ENCODE peak calls at places on chromosomes 16 and 17, in six cellular contexts. X, H, K, N, R and E are unnamed samples.

GRCh38 chr17:39014044-39014794 is 47.0 kb upstream of the FBXO47 start:
- DNase-seq in X (peak; percentile 81), H (peak; percentile 60), K (peak; percentile 74), N (no peak), R (no peak), E (no peak)

GRCh38 chr16:69838417-69838990 is 76.4 kb downstream of the WWP2 start:
- DNase-seq in X (no peak), H (no peak), K (no peak), N (peak; percentile 58), R (no peak), E (no peak)

GRCh38 chr17:8890671-8891070 is 23.2 kb upstream of the PIK3R6 start:
- DNase-seq in X (no peak), H (no peak), K (no peak), N (no peak), R (no peak), E (no peak)

GRCh38 chr17:34114174-34114573 is 140.9 kb upstream of the CCL2 start:
- DNase-seq in X (no peak), H (no peak), K (no peak), N (no peak), R (no peak), E (no peak)

GRCh38 chr17:50945779-50946222 is 79.6 kb upstream of the TOB1 start:
- DNase-seq in X (no peak), H (no peak), K (no peak), N (no peak), R (peak; percentile 7), E (no peak)

GRCh38 chr17:65594585-65594940 is 33.1 kb upstream of the AXIN2 start:
- DNase-seq in X (peak; percentile 44), H (peak; percentile 33), K (peak; percentile 20), N (no peak), R (no peak), E (no peak)

GRCh38 chr16:24609740-24610420 is 70.5 kb downstream of the RBBP6 start:
- DNase-seq in X (peak; percentile 59), H (peak; percentile 51), K (peak; percentile 62), N (peak; percentile 47), R (no peak), E (no peak)

GRCh38 chr16:75928295-75928694 is 202.0 kb upstream of the CPHXL start:
- DNase-seq in X (peak; percentile 12), H (peak; percentile 26), K (no peak), N (no peak), R (no peak), E (no peak)

GRCh38 chr17:4951486-4951885 is 567 bp downstream of the ENO3 start:
- DNase-seq in X (no peak), H (no peak), K (no peak), N (no peak), R (no peak), E (no peak)

GRCh38 chr17:36608794-36609497 is 7.6 kb downstream of the MRM1 start:
- DNase-seq in X (peak; percentile 67), H (peak; percentile 38), K (peak; percentile 81), N (no peak), R (no peak), E (no peak)

DNA sequence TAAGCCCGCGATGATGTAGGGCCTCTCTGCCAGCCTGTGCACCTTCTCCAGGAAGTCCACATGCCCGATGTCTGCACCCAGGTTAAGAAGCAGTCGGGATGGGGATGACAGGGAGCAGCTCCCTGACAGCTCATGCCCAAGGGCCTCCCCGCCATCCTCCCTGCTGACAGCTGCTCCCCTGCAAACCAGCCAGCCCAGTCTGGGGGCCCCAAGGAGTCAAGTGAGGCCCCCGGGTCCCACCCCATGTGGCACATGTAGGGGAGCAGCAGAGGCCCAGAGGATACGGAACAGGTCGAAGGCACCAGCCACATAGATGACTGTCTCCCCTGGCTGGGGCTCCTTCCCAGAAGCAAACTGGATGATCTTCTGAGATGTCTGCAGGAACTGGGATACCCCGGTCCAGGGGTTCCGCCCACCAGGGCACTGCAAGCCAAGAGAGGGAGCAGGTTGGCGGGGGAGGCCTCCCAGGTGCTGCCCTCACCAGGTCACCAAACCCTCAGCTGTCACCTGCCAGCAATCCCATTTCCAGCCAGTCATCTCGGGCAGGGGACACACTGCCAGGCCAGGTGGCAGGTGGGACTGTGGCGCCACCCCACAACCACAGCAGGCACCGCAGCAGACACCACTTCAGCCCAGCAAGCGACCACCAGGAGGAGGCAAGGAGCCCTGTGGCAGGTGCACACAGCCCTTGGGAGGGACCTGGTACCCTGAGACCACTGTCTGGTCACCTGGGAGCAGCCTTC is 4.6 kb downstream of the PCYT2 start:
- DNase-seq in X (no peak), H (no peak), K (no peak), N (no peak), R (no peak), E (no peak)
- TF ChIP-seq CTCF in X (no peak), H (no peak), K (no peak), N (no peak), R (no peak), E (no peak)

GRCh38 chr16:15771694-15772093 is 85.1 kb downstream of the MYH11 start:
- DNase-seq in X (no peak), H (no peak), K (no peak), N (no peak), R (no peak), E (no peak)
- TF ChIP-seq CTCF in X (no peak), H (no peak), K (no peak), N (no peak), R (no peak), E (no peak)

DNA sequence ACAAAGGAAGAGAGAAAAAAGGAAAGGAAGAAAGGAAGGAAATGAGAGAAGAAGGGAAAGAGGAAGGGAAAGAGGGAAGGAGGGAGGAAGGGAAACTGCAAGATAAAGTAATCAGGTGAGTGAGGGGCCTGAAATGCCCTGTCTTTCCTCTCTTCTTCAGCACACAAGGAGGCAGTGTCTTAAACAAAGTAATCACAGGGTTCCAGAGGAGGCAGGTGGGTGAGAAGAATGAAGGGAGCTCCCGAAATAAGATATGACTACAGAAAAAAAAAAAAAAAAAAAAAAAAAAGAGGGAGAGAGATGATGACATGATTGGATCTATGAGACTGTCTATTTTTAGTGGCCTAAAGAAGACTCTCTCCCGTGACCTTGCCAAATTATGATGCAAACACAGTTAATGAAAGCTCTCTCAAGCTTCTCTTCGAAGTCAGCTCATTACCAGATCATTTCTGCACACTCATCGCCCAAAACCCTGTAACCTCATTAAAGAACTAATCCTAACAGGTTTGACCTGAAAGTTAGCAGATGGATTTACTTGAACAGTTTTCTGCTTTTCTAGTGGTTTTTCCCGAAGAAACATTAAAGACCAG is 53.6 kb downstream of the CDH11 start:
- DNase-seq in X (peak; percentile 88), H (peak; percentile 71), K (peak; percentile 78), N (no peak), R (no peak), E (no peak)
- TF ChIP-seq CTCF in X (no peak), H (no peak), K (no peak), N (no peak), R (no peak), E (no peak)

DNA sequence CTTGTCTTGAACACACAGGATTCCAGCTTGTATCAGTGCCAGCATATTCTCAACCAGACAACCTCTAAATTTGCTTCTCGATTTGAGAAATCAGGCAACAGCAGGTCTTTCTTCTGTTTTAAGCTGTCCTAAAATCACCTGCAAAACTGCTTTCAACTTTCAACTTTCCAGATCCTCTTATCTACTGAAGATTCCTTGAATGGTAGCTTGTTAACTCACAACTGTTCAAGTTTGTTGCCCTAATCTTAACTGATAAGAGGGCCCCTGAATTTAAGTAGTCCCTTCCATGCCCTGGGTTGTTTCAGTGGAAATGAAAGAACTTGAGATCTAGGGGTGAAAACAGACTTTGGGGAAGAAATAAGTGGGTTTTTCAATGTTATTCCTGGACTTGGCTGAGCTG is 57.2 kb downstream of the CHD9 start:
- DNase-seq in X (peak; percentile 48), H (no peak), K (no peak), N (no peak), R (no peak), E (no peak)
- TF ChIP-seq CTCF in X (no peak), H (no peak), K (no peak), N (no peak), R (no peak), E (no peak)

DNA sequence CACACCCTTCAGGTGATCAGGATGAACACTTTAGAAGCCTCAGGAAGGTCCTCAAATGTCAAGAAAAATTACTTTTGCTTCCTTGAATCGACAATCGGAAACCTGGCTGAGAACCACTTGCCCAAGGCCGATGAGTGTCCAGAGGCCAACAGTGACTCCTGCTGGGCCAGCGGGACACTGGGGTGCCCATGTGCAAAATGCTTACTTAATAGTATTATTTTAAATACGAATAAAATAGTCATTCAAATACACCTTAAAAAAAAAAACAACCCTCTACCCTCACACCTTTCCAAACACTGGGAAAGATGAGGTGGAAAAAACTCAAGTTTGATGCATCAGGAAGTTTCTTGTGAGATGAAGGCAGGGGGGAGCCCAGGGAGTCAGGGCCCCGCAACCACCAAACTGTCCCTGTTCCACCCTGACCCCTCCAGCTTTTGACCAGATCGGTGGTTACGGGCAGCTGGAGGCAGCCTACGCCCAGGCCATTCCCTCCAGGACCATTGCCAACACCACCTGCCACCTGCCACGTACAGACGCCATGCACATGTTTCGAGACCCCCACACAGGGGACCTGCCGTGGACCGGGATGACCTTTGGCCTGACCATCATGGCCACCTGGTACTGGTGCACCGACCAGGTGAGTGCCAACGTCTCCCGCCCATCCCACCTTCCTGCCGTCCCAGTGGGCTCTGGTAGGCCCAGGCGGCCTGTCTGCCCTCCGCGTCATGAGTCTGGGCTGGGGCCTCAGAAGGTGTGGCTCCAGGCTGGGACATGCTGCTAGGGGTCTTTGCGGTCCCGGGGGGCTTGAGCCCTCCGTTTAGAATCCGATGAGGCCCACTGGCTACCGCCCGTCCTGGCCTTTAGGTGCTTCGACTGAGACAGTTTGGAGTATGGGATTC is 18.9 kb downstream of the SLC5A10 start:
- DNase-seq in X (no peak), H (no peak), K (no peak), N (no peak), R (no peak), E (no peak)
- TF ChIP-seq CTCF in X (peak; percentile 10), H (no peak), K (no peak), N (no peak), R (no peak), E (no peak)

GRCh38 chr16:3085868-3086595 is 13.1 kb downstream of the ZSCAN10 start:
- DNase-seq in X (no peak), H (no peak), K (no peak), N (no peak), R (no peak), E (no peak)

GRCh38 chr16:3088450-3088849 is 10.6 kb downstream of the ZSCAN10 start:
- DNase-seq in X (no peak), H (no peak), K (no peak), N (no peak), R (no peak), E (no peak)

GRCh38 chr16:3086596-3087242 is 12.4 kb downstream of the ZSCAN10 start:
- DNase-seq in X (no peak), H (no peak), K (no peak), N (no peak), R (no peak), E (no peak)

GRCh38 chr16:3087836-3088235 is 11.3 kb downstream of the ZSCAN10 start:
- DNase-seq in X (no peak), H (no peak), K (no peak), N (no peak), R (no peak), E (no peak)

DNA sequence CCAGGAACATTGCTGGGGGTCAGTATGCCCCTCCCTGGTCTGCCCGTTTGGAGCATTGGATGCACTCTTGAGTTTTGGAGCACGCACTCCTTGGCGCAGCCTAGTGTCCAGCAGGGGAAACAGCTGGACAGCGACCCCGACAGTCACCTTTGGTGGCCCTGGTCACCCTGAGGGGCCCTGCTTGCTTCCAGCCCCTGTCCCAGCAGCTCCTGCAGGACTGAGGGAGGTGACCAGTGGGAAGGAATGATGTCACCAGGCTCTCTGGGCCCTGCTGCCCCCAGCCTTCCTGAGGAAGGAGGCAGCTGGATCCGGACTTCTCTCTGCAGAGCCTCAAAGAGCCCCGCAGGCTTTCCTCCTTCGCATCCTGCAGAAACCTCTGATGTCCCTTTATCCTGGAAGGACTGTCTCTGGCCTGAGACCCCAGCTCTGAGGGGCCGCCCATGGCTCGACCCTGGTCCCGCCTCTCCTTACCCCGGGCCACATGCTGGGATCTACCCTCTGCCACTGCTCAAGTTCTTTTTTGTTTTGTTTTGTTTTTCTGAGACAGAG is 11.8 kb downstream of the ZSCAN10 start:
- DNase-seq in X (no peak), H (no peak), K (no peak), N (no peak), R (no peak), E (no peak)
- TF ChIP-seq CTCF in X (peak; percentile 37), H (no peak), K (peak; percentile 44), N (no peak), R (no peak), E (no peak)